ENCODE peak calls at places on chromosomes 13 and 19, in four cellular contexts. One of them, this sample, is unnamed.

GRCh38 chr19:52286256-52286655 is 10.7 kb upstream of the ZNF480 start:
- DNase-seq in NB4: no peak
- DNase-seq in chondrocyte: no peak
- DNase-seq in mammary epithelial cell: no peak
- DNase-seq in this sample: no peak

GRCh38 chr13:48400090-48400694 is 12.7 kb downstream of the LPAR6 start:
- DNase-seq in mammary epithelial cell: peak
- DNase-seq in NB4: no peak
- DNase-seq in chondrocyte: no peak
- DNase-seq in this sample: no peak

GRCh38 chr13:30679483-30680330 is 55.6 kb upstream of the ALOX5AP start:
- DNase-seq in NB4: peak
- DNase-seq in mammary epithelial cell: no peak
- DNase-seq in chondrocyte: no peak
- DNase-seq in this sample: no peak

GRCh38 chr13:112616586-112617381 is 28.8 kb upstream of the TUBGCP3 start:
- DNase-seq in chondrocyte: no peak
- DNase-seq in mammary epithelial cell: peak
- DNase-seq in NB4: peak
- DNase-seq in this sample: no peak

GRCh38 chr19:36006955-36007354 is 1.7 kb downstream of the SYNE4 start:
- DNase-seq in NB4: no peak
- DNase-seq in chondrocyte: no peak
- DNase-seq in mammary epithelial cell: no peak
- DNase-seq in this sample: no peak

GRCh38 chr19:53019684-53020083 is 6.0 kb downstream of the ERVV-1 start:
- DNase-seq in mammary epithelial cell: no peak
- DNase-seq in chondrocyte: no peak
- DNase-seq in NB4: peak
- DNase-seq in this sample: no peak

GRCh38 chr13:45206340-45206739 is 5.5 kb upstream of the KCTD4 start:
- DNase-seq in mammary epithelial cell: peak
- DNase-seq in NB4: no peak
- DNase-seq in chondrocyte: no peak
- DNase-seq in this sample: no peak

GRCh38 chr19:18020212-18021067 is 12.5 kb downstream of the ARRDC2 start:
- DNase-seq in NB4: no peak
- DNase-seq in mammary epithelial cell: no peak
- DNase-seq in chondrocyte: no peak
- DNase-seq in this sample: no peak

GRCh38 chr13:29362849-29363604 is 232.5 kb downstream of the SLC7A1 start:
- DNase-seq in NB4: peak
- DNase-seq in mammary epithelial cell: peak
- DNase-seq in chondrocyte: no peak
- DNase-seq in this sample: no peak

GRCh38 chr19:2624537-2625091 is 77.9 kb downstream of the GNG7 start:
- DNase-seq in mammary epithelial cell: no peak
- DNase-seq in chondrocyte: no peak
- DNase-seq in NB4: peak
- DNase-seq in this sample: no peak

GRCh38 chr19:16417660-16418596 is 53.8 kb downstream of the EPS15L1 start:
- DNase-seq in NB4: peak
- DNase-seq in mammary epithelial cell: peak
- DNase-seq in chondrocyte: no peak
- DNase-seq in this sample: peak

GRCh38 chr19:6063576-6063961 is 46.7 kb downstream of the RFX2 start:
- DNase-seq in chondrocyte: peak
- DNase-seq in NB4: no peak
- DNase-seq in mammary epithelial cell: no peak
- DNase-seq in this sample: no peak

GRCh38 chr19:44055870-44056269 is 4.0 kb downstream of the ZNF223 start:
- DNase-seq in NB4: no peak
- DNase-seq in chondrocyte: no peak
- DNase-seq in mammary epithelial cell: no peak
- DNase-seq in this sample: no peak

GRCh38 chr19:47155141-47155540 is 24.5 kb downstream of the SAE1 start:
- DNase-seq in chondrocyte: no peak
- DNase-seq in mammary epithelial cell: no peak
- DNase-seq in NB4: no peak
- DNase-seq in this sample: no peak

GRCh38 chr13:102586615-102587014 is 10.2 kb upstream of the TPP2 start:
- DNase-seq in chondrocyte: no peak
- DNase-seq in NB4: no peak
- DNase-seq in mammary epithelial cell: peak
- DNase-seq in this sample: no peak

GRCh38 chr19:56896041-56896440 is 55.5 kb upstream of the PEG3 start:
- DNase-seq in chondrocyte: no peak
- DNase-seq in mammary epithelial cell: no peak
- DNase-seq in NB4: no peak
- DNase-seq in this sample: no peak

GRCh38 chr19:14091885-14092462 is 1.4 kb upstream of the SAMD1 start:
- DNase-seq in NB4: peak
- DNase-seq in mammary epithelial cell: no peak
- DNase-seq in chondrocyte: no peak
- DNase-seq in this sample: no peak

GRCh38 chr13:37651891-37652290 is 53.3 kb upstream of the POSTN start:
- DNase-seq in chondrocyte: no peak
- DNase-seq in NB4: no peak
- DNase-seq in mammary epithelial cell: peak
- DNase-seq in this sample: no peak

GRCh38 chr13:72805663-72806341 is 23.9 kb downstream of the PIBF1 start:
- DNase-seq in NB4: peak
- DNase-seq in chondrocyte: no peak
- DNase-seq in mammary epithelial cell: no peak
- DNase-seq in this sample: no peak

GRCh38 chr13:102597029-102598015 is 536 bp downstream of the TPP2 start:
- DNase-seq in NB4: peak
- DNase-seq in mammary epithelial cell: peak
- DNase-seq in chondrocyte: no peak
- DNase-seq in this sample: no peak

GRCh38 chr19:50842130-50842529 is 8.8 kb upstream of the KLK15 start:
- DNase-seq in mammary epithelial cell: no peak
- DNase-seq in chondrocyte: no peak
- DNase-seq in NB4: no peak
- DNase-seq in this sample: no peak

GRCh38 chr19:2231621-2232221 is 4.4 kb downstream of the PLEKHJ1 start:
- DNase-seq in mammary epithelial cell: no peak
- DNase-seq in chondrocyte: no peak
- DNase-seq in NB4: peak
- DNase-seq in this sample: no peak

GRCh38 chr19:48752511-48753365 is at the start of gene FUT1:
- DNase-seq in mammary epithelial cell: peak
- DNase-seq in chondrocyte: no peak
- DNase-seq in NB4: peak
- DNase-seq in this sample: peak

GRCh38 chr13:85241045-85241444 is 558.2 kb downstream of the SLITRK6 start:
- DNase-seq in chondrocyte: no peak
- DNase-seq in mammary epithelial cell: peak
- DNase-seq in NB4: no peak
- DNase-seq in this sample: no peak

GRCh38 chr19:375395-376110 is 31.0 kb upstream of the MIER2 start:
- DNase-seq in mammary epithelial cell: no peak
- DNase-seq in NB4: no peak
- DNase-seq in chondrocyte: peak
- DNase-seq in this sample: no peak

GRCh38 chr19:42468273-42468796 is 25.6 kb upstream of the CXCL17 start:
- DNase-seq in NB4: no peak
- DNase-seq in chondrocyte: no peak
- DNase-seq in mammary epithelial cell: peak
- DNase-seq in this sample: no peak

GRCh38 chr19:36489920-36490415 is 607 bp upstream of the ZNF566 start:
- DNase-seq in mammary epithelial cell: no peak
- DNase-seq in NB4: peak
- DNase-seq in chondrocyte: no peak
- DNase-seq in this sample: no peak

GRCh38 chr13:88701551-88701950 is 1030.4 kb downstream of the SLITRK5 start:
- DNase-seq in mammary epithelial cell: no peak
- DNase-seq in NB4: no peak
- DNase-seq in chondrocyte: no peak
- DNase-seq in this sample: no peak

GRCh38 chr19:52665047-52665446 is 26.9 kb upstream of the ZNF83 start:
- DNase-seq in NB4: no peak
- DNase-seq in chondrocyte: no peak
- DNase-seq in mammary epithelial cell: no peak
- DNase-seq in this sample: no peak

GRCh38 chr13:113584870-113585671 is 518 bp downstream of the TFDP1 start:
- DNase-seq in chondrocyte: no peak
- DNase-seq in mammary epithelial cell: peak
- DNase-seq in NB4: peak
- DNase-seq in this sample: peak

GRCh38 chr19:14081797-14082674 is 3.5 kb downstream of the C19orf67 start:
- DNase-seq in chondrocyte: no peak
- DNase-seq in mammary epithelial cell: peak
- DNase-seq in NB4: no peak
- DNase-seq in this sample: no peak

DNA sequence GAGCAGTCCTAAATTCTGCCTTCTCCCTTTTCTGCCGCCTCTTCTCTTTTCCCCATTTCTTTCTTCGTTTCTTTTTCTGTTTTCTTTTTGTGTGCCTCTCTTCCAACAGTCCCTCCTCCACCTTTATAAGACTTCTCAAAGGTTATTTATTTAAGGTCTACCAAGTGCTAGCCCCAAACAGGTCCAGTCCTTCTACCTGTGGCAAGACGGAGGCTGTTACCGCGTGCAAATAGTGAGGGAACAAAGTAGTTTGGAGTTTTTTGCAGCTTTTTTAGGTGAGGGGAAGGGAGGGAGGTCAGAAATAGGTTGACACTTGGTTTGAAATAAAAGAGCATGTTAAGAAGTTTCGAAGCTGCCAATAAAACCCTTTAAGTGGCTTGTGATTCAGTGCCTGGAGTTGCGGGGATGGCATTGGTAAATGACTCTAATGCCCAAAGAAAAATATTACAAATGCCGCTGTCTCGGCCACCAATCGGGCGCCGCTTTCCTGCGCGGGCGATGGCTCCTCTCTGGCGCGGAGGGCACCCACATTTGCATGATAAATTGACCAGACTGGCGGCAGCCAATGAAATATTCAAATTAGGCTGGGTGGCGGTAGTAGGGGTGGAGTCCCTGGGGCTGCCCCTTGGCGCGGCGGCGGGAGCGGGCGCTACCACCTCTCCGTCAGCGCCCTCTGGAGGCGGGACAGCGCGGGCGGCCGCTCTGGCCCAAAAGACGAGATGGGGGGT is 7.5 kb upstream of the TSHZ3 start:
- DNase-seq in NB4: peak
- DNase-seq in chondrocyte: no peak
- DNase-seq in mammary epithelial cell: no peak
- DNase-seq in this sample: no peak
- TF ChIP-seq CTCF in NB4: peak
- TF ChIP-seq CTCF in chondrocyte: peak
- TF ChIP-seq CTCF in mammary epithelial cell: peak
- TF ChIP-seq CTCF in this sample: peak

GRCh38 chr19:33947565-33947964 is 150.9 kb downstream of the KCTD15 start:
- DNase-seq in chondrocyte: no peak
- DNase-seq in mammary epithelial cell: no peak
- DNase-seq in NB4: peak
- DNase-seq in this sample: no peak
- TF ChIP-seq CTCF in chondrocyte: no peak
- TF ChIP-seq CTCF in mammary epithelial cell: no peak
- TF ChIP-seq CTCF in NB4: peak
- TF ChIP-seq CTCF in this sample: no peak

DNA sequence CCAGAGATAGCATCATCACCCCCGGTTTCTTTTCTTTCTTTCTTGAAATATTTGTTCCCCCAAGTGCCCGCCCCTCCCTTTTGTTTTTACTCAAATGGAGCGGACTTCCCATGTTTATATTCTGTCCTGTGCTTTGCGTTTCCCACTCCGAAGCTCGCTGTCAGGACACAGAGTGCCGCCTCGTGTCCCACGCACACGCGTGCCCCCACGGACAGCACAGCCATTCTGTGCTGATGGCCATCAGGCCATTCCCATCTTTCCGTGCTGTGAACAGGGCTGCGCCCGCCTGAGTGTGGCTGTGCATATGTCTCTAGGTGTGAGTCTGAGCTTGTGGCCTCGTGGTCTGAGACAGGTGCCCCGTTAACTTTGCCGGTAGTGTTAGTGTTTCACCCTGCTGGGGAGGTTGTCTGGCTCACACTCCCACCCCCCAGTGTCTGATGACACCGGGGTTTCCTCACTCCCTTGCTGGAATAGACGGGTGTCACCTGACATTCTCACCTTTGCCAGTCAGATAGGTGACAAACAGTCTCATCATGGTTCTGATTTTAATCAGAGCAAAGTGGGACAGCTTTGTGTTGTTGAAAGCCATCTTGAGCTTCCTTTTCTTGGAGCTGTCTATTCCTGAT is 6.9 kb downstream of the PAK4 start:
- DNase-seq in mammary epithelial cell: no peak
- DNase-seq in NB4: no peak
- DNase-seq in chondrocyte: no peak
- DNase-seq in this sample: no peak
- TF ChIP-seq CTCF in mammary epithelial cell: no peak
- TF ChIP-seq CTCF in NB4: no peak
- TF ChIP-seq CTCF in chondrocyte: no peak
- TF ChIP-seq CTCF in this sample: no peak

GRCh38 chr13:51923983-51924539 is 62.3 kb downstream of the CCDC70 start:
- DNase-seq in mammary epithelial cell: no peak
- DNase-seq in NB4: peak
- DNase-seq in chondrocyte: no peak
- DNase-seq in this sample: no peak
- TF ChIP-seq CTCF in mammary epithelial cell: peak
- TF ChIP-seq CTCF in NB4: peak
- TF ChIP-seq CTCF in chondrocyte: peak
- TF ChIP-seq CTCF in this sample: peak

GRCh38 chr19:29429021-29429420 is 96.8 kb upstream of the VSTM2B start:
- DNase-seq in mammary epithelial cell: no peak
- DNase-seq in NB4: no peak
- DNase-seq in chondrocyte: peak
- DNase-seq in this sample: no peak

GRCh38 chr19:29431332-29431731 is 94.5 kb upstream of the VSTM2B start:
- DNase-seq in mammary epithelial cell: no peak
- DNase-seq in chondrocyte: no peak
- DNase-seq in NB4: no peak
- DNase-seq in this sample: no peak

GRCh38 chr19:29432677-29433076 is 93.1 kb upstream of the VSTM2B start:
- DNase-seq in chondrocyte: peak
- DNase-seq in NB4: no peak
- DNase-seq in mammary epithelial cell: no peak
- DNase-seq in this sample: no peak

DNA sequence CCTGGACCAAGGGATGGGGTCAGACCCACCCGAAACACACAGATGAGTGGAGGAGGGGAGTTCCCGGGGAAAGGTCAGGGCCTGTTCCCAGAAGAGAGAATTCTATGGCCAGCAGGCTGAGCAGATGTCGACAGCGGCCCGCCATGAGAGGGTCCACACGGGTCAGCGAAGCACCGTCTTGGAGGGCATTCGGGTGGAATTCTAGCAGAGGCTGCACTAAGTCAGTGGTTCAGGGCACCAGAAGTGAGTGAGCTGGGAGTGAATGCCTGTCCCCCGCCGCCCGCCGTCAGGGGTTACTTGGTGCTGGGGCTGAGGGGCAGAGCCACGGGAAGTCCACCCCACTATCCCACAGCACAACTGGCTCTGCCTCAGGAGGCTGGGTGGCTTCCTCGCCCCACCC is 96.2 kb upstream of the VSTM2B start:
- DNase-seq in mammary epithelial cell: no peak
- DNase-seq in NB4: no peak
- DNase-seq in chondrocyte: peak
- DNase-seq in this sample: no peak
- TF ChIP-seq CTCF in mammary epithelial cell: no peak
- TF ChIP-seq CTCF in NB4: no peak
- TF ChIP-seq CTCF in chondrocyte: no peak
- TF ChIP-seq CTCF in this sample: no peak

GRCh38 chr19:15161028-15161984 is 39.5 kb downstream of the NOTCH3 start:
- DNase-seq in chondrocyte: no peak
- DNase-seq in NB4: peak
- DNase-seq in mammary epithelial cell: no peak
- DNase-seq in this sample: no peak
- TF ChIP-seq CTCF in chondrocyte: peak
- TF ChIP-seq CTCF in NB4: peak
- TF ChIP-seq CTCF in mammary epithelial cell: peak
- TF ChIP-seq CTCF in this sample: no peak

This sample was measured in mesothelial cell of epicardium.